ENCODE peak calls at places on chromosomes 6 and 20, in seven cellular contexts. S is A549; H is left lung; I is cardiac muscle cell; F is CD8-positive, alpha-beta T cell; X is body of pancreas; T is esophagus squamous epithelium. B is an unnamed sample.

GRCh38 chr20:6525447-6526303 is 241.8 kb upstream of the BMP2 start:
- DNase-seq in X (no peak), I (no peak), H (no peak), F (no peak), S (no peak), T (no peak), B (peak; percentile 18)

GRCh38 chr20:17680128-17680835 is 1.8 kb downstream of the RRBP1 start:
- DNase-seq in T (no peak), I (peak; percentile 26), F (no peak), H (peak; percentile 81), S (peak; percentile 75), X (peak; percentile 73), B (no peak)

GRCh38 chr6:156718647-156719394 is 58.4 kb upstream of the ARID1B start:
- DNase-seq in S (peak; percentile 88), I (no peak), F (no peak), X (peak; percentile 85), T (no peak), H (no peak), B (no peak)

GRCh38 chr20:37075932-37076685 is 19.7 kb downstream of the RBL1 start:
- DNase-seq in H (no peak), S (no peak), X (no peak), F (no peak), I (no peak), T (no peak), B (no peak)

GRCh38 chr6:158087519-158087867 is 80.6 kb downstream of the SERAC1 start:
- DNase-seq in X (no peak), F (no peak), T (no peak), H (no peak), I (no peak), S (no peak), B (no peak)

GRCh38 chr20:64086801-64087200 is 2.6 kb upstream of the LKAAEAR1 start:
- DNase-seq in S (no peak), F (no peak), H (peak; percentile 13), T (no peak), X (no peak), I (no peak), B (no peak)

GRCh38 chr6:140036176-140036575 is 661.7 kb upstream of the CITED2 start:
- DNase-seq in T (no peak), S (no peak), F (no peak), X (no peak), I (no peak), H (no peak), B (no peak)

GRCh38 chr6:22239261-22239660 is 57.6 kb downstream of the PRL start:
- DNase-seq in S (no peak), H (no peak), F (no peak), I (no peak), T (no peak), X (no peak), B (no peak)

GRCh38 chr20:63830821-63831593 is at the start of gene ZBTB46:
- DNase-seq in I (peak; percentile 87), H (peak; percentile 88), X (peak; percentile 57), F (no peak), S (no peak), T (no peak), B (no peak)

GRCh38 chr6:118542184-118542952 is 5.7 kb upstream of the PLN start:
- DNase-seq in T (no peak), X (no peak), F (no peak), I (no peak), S (no peak), H (no peak), B (no peak)

GRCh38 chr6:138307352-138307751 is 70.4 kb upstream of the SMIM28 start:
- DNase-seq in F (no peak), H (no peak), I (no peak), S (no peak), T (no peak), X (no peak), B (no peak)

GRCh38 chr6:100001915-100002388 is 7.9 kb upstream of the MCHR2 start:
- DNase-seq in T (no peak), S (peak; percentile 50), I (peak; percentile 71), X (peak; percentile 64), H (no peak), F (peak; percentile 51), B (peak; percentile 22)

GRCh38 chr20:7031222-7031621 is 263.7 kb downstream of the BMP2 start:
- DNase-seq in H (no peak), T (no peak), I (no peak), F (no peak), X (no peak), S (no peak), B (no peak)

GRCh38 chr6:44730771-44731391 is 343.4 kb downstream of the CDC5L start:
- DNase-seq in H (no peak), S (no peak), X (no peak), F (no peak), I (no peak), T (no peak), B (no peak)

GRCh38 chr6:166955865-166956443 is 396 bp downstream of the RNASET2 start:
- DNase-seq in F (no peak), H (no peak), T (no peak), X (peak; percentile 59), S (no peak), I (no peak), B (peak; percentile 9)

DNA sequence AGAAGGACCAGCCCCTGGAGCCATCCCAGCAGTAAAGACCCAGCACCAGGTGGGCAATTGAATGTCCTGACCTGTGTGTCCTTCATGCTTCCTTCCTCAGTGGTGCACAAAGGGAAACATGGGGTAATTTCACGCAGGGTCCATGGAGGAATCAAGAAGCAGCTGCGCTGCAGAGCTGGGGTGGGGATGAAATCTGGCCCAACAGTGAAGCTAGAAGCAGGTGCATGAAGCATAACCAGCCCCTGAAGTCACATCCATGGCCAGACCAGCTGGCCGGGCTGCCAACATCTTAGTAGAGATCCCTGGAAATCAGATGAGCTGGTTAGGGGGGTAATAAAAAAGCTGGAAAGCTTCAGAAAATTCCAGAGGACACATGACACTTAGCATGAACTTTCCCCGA is 646.7 kb upstream of the DEFB115 start:
- DNase-seq in T (no peak), H (no peak), S (no peak), I (no peak), F (no peak), X (no peak), B (no peak)
- H3K4me1 ChIP-seq in T (no peaks in the 10 kb centered on the region), H (no peaks in the 10 kb centered on the region), S (no peaks in the 10 kb centered on the region), I (no peaks in the 10 kb centered on the region), F (no peaks in the 10 kb centered on the region), X (no peaks in the 10 kb centered on the region), B (no peaks in the 10 kb centered on the region)

GRCh38 chr20:61755971-61756421 is 309.7 kb downstream of the TAF4 start:
- DNase-seq in T (no peak), I (no peak), X (no peak), S (no peak), H (peak; percentile 31), F (no peak), B (no peak)
- H3K4me1 ChIP-seq in T (no peaks in the 10 kb centered on the region), I (no peaks in the 10 kb centered on the region), X (no peaks in the 10 kb centered on the region), S (no peaks in the 10 kb centered on the region), H (no peaks in the 10 kb centered on the region), F (no peaks in the 10 kb centered on the region), B (peaks cover 26% of the 10 kb centered on the region)

GRCh38 chr20:41476446-41476845 is 109.8 kb upstream of the EMILIN3 start:
- DNase-seq in T (no peak), X (no peak), F (no peak), H (no peak), I (no peak), S (no peak), B (no peak)

GRCh38 chr20:41475507-41475906 is 108.9 kb upstream of the EMILIN3 start:
- DNase-seq in X (no peak), F (no peak), I (no peak), H (no peak), T (no peak), S (no peak), B (no peak)

GRCh38 chr20:41476013-41476441 is 109.4 kb upstream of the EMILIN3 start:
- DNase-seq in T (no peak), I (no peak), X (peak; percentile 73), S (peak; percentile 42), H (no peak), F (no peak), B (no peak)

GRCh38 chr20:41480054-41480770 is 113.6 kb upstream of the EMILIN3 start:
- DNase-seq in F (no peak), T (no peak), X (no peak), I (peak; percentile 12), H (no peak), S (no peak), B (no peak)

GRCh38 chr20:41479113-41479512 is 112.5 kb upstream of the EMILIN3 start:
- DNase-seq in S (no peak), X (no peak), I (no peak), H (no peak), F (no peak), T (no peak), B (no peak)
- H3K4me1 ChIP-seq in S (peaks cover 47% of the 10 kb centered on the region), X (peaks cover 28% of the 10 kb centered on the region), I (peaks cover 10% of the 10 kb centered on the region), H (peaks cover 4% of the 10 kb centered on the region), F (peaks cover 16% of the 10 kb centered on the region), T (peaks cover 4% of the 10 kb centered on the region), B (no peaks in the 10 kb centered on the region)

GRCh38 chr20:43942661-43943285 is 28.1 kb downstream of the TOX2 start:
- DNase-seq in I (no peak), X (no peak), H (no peak), T (no peak), S (peak; percentile 38), F (peak; percentile 64), B (no peak)
- H3K4me1 ChIP-seq in I (no peaks in the 10 kb centered on the region), X (peaks cover 15% of the 10 kb centered on the region), H (peaks cover 39% of the 10 kb centered on the region), T (peaks cover 43% of the 10 kb centered on the region), S (peaks cover 63% of the 10 kb centered on the region), F (peaks cover 42% of the 10 kb centered on the region), B (peaks cover 3% of the 10 kb centered on the region)

GRCh38 chr20:5073154-5074049 is 46.4 kb downstream of the PCNA start:
- DNase-seq in T (no peak), I (no peak), F (no peak), X (peak; percentile 98), H (peak; percentile 91), S (peak; percentile 97), B (no peak)

GRCh38 chr20:5074050-5074674 is 45.6 kb downstream of the PCNA start:
- DNase-seq in S (no peak), T (no peak), F (no peak), X (peak; percentile 23), I (no peak), H (no peak), B (no peak)

GRCh38 chr20:5070570-5070969 is 49.2 kb downstream of the PCNA start:
- DNase-seq in H (no peak), X (no peak), T (no peak), S (no peak), F (no peak), I (no peak), B (no peak)

GRCh38 chr20:5070081-5070480 is 49.7 kb downstream of the PCNA start:
- DNase-seq in X (no peak), F (no peak), T (no peak), I (no peak), H (no peak), S (no peak), B (no peak)

DNA sequence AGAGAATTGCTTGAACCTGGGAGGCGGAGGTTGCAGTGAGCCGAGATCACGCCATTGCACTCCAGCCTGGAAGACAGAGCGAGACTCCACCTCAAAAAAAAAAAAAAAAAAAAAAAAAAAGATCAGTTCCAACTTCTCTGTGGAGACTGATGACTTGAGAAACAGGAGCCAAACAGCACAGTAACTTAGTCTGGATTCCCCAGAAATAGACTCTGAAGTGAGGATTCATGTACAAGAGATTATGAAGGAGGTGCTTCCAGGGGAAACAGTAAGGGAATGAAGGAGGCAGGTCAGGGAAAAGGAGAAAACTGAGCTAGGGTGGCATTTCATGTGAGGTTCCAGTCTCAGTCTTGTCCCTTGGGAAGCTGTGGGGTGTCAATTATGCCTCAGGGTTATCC is 47.0 kb downstream of the PCNA start:
- DNase-seq in F (no peak), X (no peak), T (no peak), H (no peak), S (no peak), I (no peak), B (no peak)
- H3K4me1 ChIP-seq in F (peaks cover 3% of the 10 kb centered on the region), X (peaks cover 14% of the 10 kb centered on the region), T (peaks cover 7% of the 10 kb centered on the region), H (peaks cover 10% of the 10 kb centered on the region), S (peaks cover 38% of the 10 kb centered on the region), I (no peaks in the 10 kb centered on the region), B (peaks cover 3% of the 10 kb centered on the region)